ENCODE peak calls at places on chromosomes 6 and 20, in five cellular contexts. Z, A, K, E and U are unnamed samples.

GRCh38 chr6:127641905-127642304 is 64.9 kb downstream of the C6orf58 start:
- DNase-seq in E (no peak), A (no peak), Z (no peak), K (no peak), U (no peak)

GRCh38 chr6:39568896-39569295 is 156.3 kb downstream of the KIF6 start:
- DNase-seq in Z (no peak), A (no peak), E (no peak), K (no peak), U (no peak)

GRCh38 chr6:3340891-3341290 is 82.1 kb downstream of the PSMG4 start:
- DNase-seq in K (no peak), Z (no peak), A (no peak), E (no peak), U (no peak)

GRCh38 chr6:168626046-168626445 is 185.1 kb downstream of the SMOC2 start:
- DNase-seq in E (no peak), A (no peak), K (no peak), Z (no peak), U (no peak)

GRCh38 chr20:45115386-45115774 is 406 bp upstream of the WFDC5 start:
- DNase-seq in K (no peak), Z (no peak), E (no peak), A (no peak), U (no peak)

GRCh38 chr6:134882426-134883038 is 67.4 kb downstream of the ALDH8A1 start:
- DNase-seq in A (peak; percentile 89), Z (peak; percentile 48), E (peak; percentile 41), K (peak; percentile 85), U (peak; percentile 12)

GRCh38 chr6:111805511-111806181 is 67.6 kb downstream of the FYN start:
- DNase-seq in A (no peak), Z (no peak), E (no peak), K (no peak), U (no peak)

GRCh38 chr20:33827629-33828325 is 16.6 kb downstream of the CHMP4B start:
- DNase-seq in Z (no peak), K (no peak), E (no peak), A (no peak), U (no peak)

GRCh38 chr6:158848441-158848840 is 29.3 kb upstream of the EZR start:
- DNase-seq in K (no peak), Z (no peak), A (no peak), E (no peak), U (no peak)

GRCh38 chr6:116106146-116106545 is 5.5 kb downstream of the NT5DC1 start:
- DNase-seq in K (no peak), E (no peak), A (no peak), Z (no peak), U (no peak)

GRCh38 chr6:79201935-79202334 is 32.5 kb downstream of the HMGN3 start:
- DNase-seq in A (no peak), E (no peak), K (no peak), Z (no peak), U (no peak)

GRCh38 chr6:35089935-35090505 is 51.1 kb downstream of the TCP11 start:
- DNase-seq in K (no peak), E (no peak), A (peak; percentile 42), Z (no peak), U (no peak)

GRCh38 chr20:3396492-3396891 is 11.0 kb downstream of the DNAAF9 start:
- DNase-seq in K (no peak), E (no peak), A (peak; percentile 54), Z (no peak), U (no peak)

DNA sequence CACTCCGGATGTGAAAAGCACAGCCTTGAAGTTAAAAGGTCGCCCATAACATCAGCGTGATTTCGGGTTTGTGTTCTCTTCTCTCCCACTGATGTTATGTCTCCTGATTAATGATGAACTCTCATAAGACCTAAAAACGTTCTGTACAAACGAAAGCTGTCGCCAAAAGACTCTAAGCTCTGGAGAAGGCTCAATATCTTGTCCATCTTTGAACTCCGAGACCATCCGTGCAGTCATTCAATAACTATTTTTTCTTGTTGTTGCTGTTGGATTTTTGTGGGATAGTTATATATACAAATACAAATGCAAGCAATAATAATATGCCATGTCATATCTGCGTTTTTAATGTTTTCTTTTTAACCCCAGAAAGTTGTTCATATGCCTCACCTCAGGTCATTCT is 291.8 kb upstream of the MARCKS start:
- DNase-seq in E (no peak), K (no peak), Z (no peak), A (no peak), U (no peak)
- H3K27ac ChIP-seq in E (no peak overlapping the region), K (peak overlapping the region; percentile 87), Z (peak overlapping the region; percentile 64), A (peak overlapping the region; percentile 44), U (no peak overlapping the region)

DNA sequence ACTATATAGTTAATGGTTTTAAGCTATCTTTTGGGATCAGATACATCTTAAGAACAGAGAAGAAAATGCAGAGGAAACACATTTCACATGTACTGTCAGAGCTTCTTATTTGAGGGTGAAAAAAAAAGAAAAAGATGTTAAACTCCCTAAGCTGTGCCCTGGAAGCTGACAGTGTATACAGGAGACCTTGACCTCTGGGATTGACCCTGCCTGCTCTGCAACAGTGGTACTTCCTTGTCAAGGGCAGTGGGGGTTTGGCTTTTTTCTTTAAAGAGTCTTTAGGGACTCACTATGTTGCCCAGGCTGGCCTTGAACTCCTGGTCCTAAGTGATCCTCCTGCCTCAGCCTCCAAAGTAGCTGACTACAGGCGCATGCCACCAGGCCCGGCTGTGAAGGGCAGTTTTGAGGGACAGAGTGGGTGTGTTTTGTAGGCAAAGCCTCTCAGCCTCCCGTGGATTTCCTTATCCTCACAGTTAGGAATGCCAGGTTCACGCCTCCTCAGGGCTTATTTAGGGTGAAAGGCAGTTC is 60.6 kb upstream of the SLC22A1 start:
- DNase-seq in Z (no peak), E (no peak), K (no peak), A (no peak), U (no peak)
- H3K36me3 ChIP-seq in Z (peaks cover 93% of the 10 kb centered on the region), E (peaks cover 23% of the 10 kb centered on the region), K (peaks cover 36% of the 10 kb centered on the region), A (no peaks in the 10 kb centered on the region), U (peaks cover 85% of the 10 kb centered on the region)

DNA sequence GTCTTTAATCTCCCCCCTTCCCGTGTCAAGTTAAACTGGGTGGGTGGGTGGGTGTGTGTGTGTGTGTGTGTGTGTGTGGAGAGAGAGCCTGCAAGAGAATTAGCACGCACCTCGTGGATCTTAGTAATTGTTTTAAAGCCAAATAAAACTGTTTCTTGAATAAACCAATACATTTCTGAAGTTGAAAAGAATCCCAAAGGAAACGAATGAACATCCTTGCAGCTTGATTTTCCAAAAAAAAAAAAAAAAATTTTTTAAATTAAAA is 374 bp upstream of the BICRAL start:
- DNase-seq in K (no peak), E (peak; percentile 37), A (no peak), Z (no peak), U (no peak)
- H3K27ac ChIP-seq in K (peak overlapping the region; percentile 98), E (peak overlapping the region; percentile 100), A (peak overlapping the region; percentile 100), Z (peak overlapping the region; percentile 100), U (peak overlapping the region; percentile 100)

GRCh38 chr20:35560541-35560940 is 18.7 kb downstream of the ERGIC3 start:
- DNase-seq in Z (no peak), E (no peak), K (no peak), A (no peak), U (no peak)

GRCh38 chr20:35561268-35561667 is 19.4 kb downstream of the ERGIC3 start:
- DNase-seq in Z (no peak), A (peak; percentile 53), E (peak; percentile 14), K (no peak), U (no peak)

GRCh38 chr20:35558416-35558815 is 16.5 kb downstream of the ERGIC3 start:
- DNase-seq in E (no peak), Z (no peak), K (no peak), A (no peak), U (no peak)

GRCh38 chr20:35560105-35560511 is 18.2 kb downstream of the ERGIC3 start:
- DNase-seq in K (no peak), E (no peak), Z (no peak), A (peak; percentile 57), U (no peak)

GRCh38 chr20:35558981-35559693 is 17.3 kb downstream of the ERGIC3 start:
- DNase-seq in A (no peak), E (no peak), K (no peak), Z (no peak), U (no peak)
- H3K36me3 ChIP-seq in A (no peaks in the 10 kb centered on the region), E (no peaks in the 10 kb centered on the region), K (peaks cover 6% of the 10 kb centered on the region), Z (peaks cover 46% of the 10 kb centered on the region), U (peaks cover 22% of the 10 kb centered on the region)

GRCh38 chr6:46629698-46630097 is 22.9 kb downstream of the CYP39A1 start:
- DNase-seq in K (no peak), A (no peak), Z (no peak), E (no peak), U (no peak)

GRCh38 chr6:46628498-46628897 is 24.1 kb downstream of the CYP39A1 start:
- DNase-seq in Z (no peak), E (no peak), K (no peak), A (no peak), U (no peak)

GRCh38 chr6:46628976-46629375 is 23.6 kb downstream of the CYP39A1 start:
- DNase-seq in Z (no peak), A (no peak), K (no peak), E (no peak), U (no peak)

GRCh38 chr6:46626228-46626909 is 26.2 kb downstream of the CYP39A1 start:
- DNase-seq in A (no peak), K (peak; percentile 61), Z (no peak), E (no peak), U (no peak)

GRCh38 chr6:46626976-46627375 is 25.6 kb downstream of the CYP39A1 start:
- DNase-seq in E (no peak), A (no peak), Z (no peak), K (no peak), U (no peak)
- H3K27ac ChIP-seq in E (no peak overlapping the region), A (no peak overlapping the region), Z (no peak overlapping the region), K (no peak overlapping the region), U (no peak overlapping the region)

DNA sequence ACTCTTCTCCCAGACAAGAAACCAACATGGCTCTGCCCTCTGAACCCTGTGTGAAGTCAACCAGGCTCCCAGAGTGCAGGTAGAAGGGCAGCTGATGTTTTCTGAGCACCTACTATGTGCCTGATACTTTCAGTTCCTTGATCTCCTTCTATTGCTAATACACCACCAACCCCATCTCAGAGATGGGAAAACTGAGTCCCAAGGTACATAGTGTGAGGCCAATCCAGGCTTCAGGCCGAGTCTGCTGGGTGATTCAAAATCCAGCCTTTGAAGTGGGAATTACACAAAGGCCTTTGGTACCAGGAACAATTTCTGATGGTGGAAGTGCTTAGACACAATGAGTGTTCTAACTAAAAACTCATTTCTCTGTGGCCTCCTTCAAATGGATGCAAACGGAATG is 96.3 kb downstream of the NFATC2 start:
- DNase-seq in E (no peak), A (no peak), K (no peak), Z (no peak), U (no peak)
- H3K36me3 ChIP-seq in E (no peaks in the 10 kb centered on the region), A (no peaks in the 10 kb centered on the region), K (no peaks in the 10 kb centered on the region), Z (no peaks in the 10 kb centered on the region), U (peaks cover 51% of the 10 kb centered on the region)